ENCODE peak calls at places on chromosomes 2 and 18, in four cellular contexts. One of them, this sample, is unnamed.

GRCh38 chr2:65300134-65300771 is 72.6 kb downstream of the ACTR2 start:
- DNase-seq in EL: peak
- DNase-seq in activated gamma-delta T cell treated with Interleukin-2 at 50 U/mL for 16 hours: no peak
- DNase-seq in NCI-H2107: no peak
- DNase-seq in this sample: no peak

GRCh38 chr2:53600835-53601234 is 166.8 kb upstream of the CHAC2 start:
- DNase-seq in EL: peak
- DNase-seq in activated gamma-delta T cell treated with Interleukin-2 at 50 U/mL for 16 hours: no peak
- DNase-seq in NCI-H2107: peak
- DNase-seq in this sample: no peak

GRCh38 chr2:95297088-95297487 is at the start of gene KCNIP3:
- DNase-seq in EL: peak
- DNase-seq in activated gamma-delta T cell treated with Interleukin-2 at 50 U/mL for 16 hours: no peak
- DNase-seq in NCI-H2107: peak
- DNase-seq in this sample: no peak

GRCh38 chr2:11203480-11203879 is 48.2 kb downstream of the SLC66A3 start:
- DNase-seq in EL: peak
- DNase-seq in activated gamma-delta T cell treated with Interleukin-2 at 50 U/mL for 16 hours: no peak
- DNase-seq in NCI-H2107: no peak
- DNase-seq in this sample: no peak

GRCh38 chr2:7730449-7730848 is 813.2 kb downstream of the RNF144A start:
- DNase-seq in EL: no peak
- DNase-seq in activated gamma-delta T cell treated with Interleukin-2 at 50 U/mL for 16 hours: no peak
- DNase-seq in NCI-H2107: no peak
- DNase-seq in this sample: peak

GRCh38 chr18:63970803-63971191 is 916 bp downstream of the SERPINB8 start:
- DNase-seq in EL: peak
- DNase-seq in activated gamma-delta T cell treated with Interleukin-2 at 50 U/mL for 16 hours: no peak
- DNase-seq in NCI-H2107: no peak
- DNase-seq in this sample: no peak

GRCh38 chr2:240419723-240420122 is 15.7 kb upstream of the GPC1 start:
- DNase-seq in EL: no peak
- DNase-seq in activated gamma-delta T cell treated with Interleukin-2 at 50 U/mL for 16 hours: no peak
- DNase-seq in NCI-H2107: no peak
- DNase-seq in this sample: no peak

GRCh38 chr2:130728549-130729310 is at the start of gene GPR148:
- DNase-seq in EL: no peak
- DNase-seq in activated gamma-delta T cell treated with Interleukin-2 at 50 U/mL for 16 hours: no peak
- DNase-seq in NCI-H2107: peak
- DNase-seq in this sample: no peak

GRCh38 chr2:172710584-172711024 is 25.0 kb upstream of the RAPGEF4 start:
- DNase-seq in EL: peak
- DNase-seq in activated gamma-delta T cell treated with Interleukin-2 at 50 U/mL for 16 hours: peak
- DNase-seq in NCI-H2107: peak
- DNase-seq in this sample: peak

GRCh38 chr18:23277399-23277798 is 142.1 kb downstream of the CABLES1 start:
- DNase-seq in EL: no peak
- DNase-seq in activated gamma-delta T cell treated with Interleukin-2 at 50 U/mL for 16 hours: no peak
- DNase-seq in NCI-H2107: no peak
- DNase-seq in this sample: no peak

GRCh38 chr2:239869272-239870155 is 155.6 kb downstream of the NDUFA10 start:
- DNase-seq in EL: no peak
- DNase-seq in activated gamma-delta T cell treated with Interleukin-2 at 50 U/mL for 16 hours: no peak
- DNase-seq in NCI-H2107: no peak
- DNase-seq in this sample: no peak

GRCh38 chr2:149084924-149085795 is 46.7 kb downstream of the LYPD6B start:
- DNase-seq in EL: no peak
- DNase-seq in activated gamma-delta T cell treated with Interleukin-2 at 50 U/mL for 16 hours: no peak
- DNase-seq in NCI-H2107: no peak
- DNase-seq in this sample: no peak

GRCh38 chr2:219182331-219183150 is 4.5 kb downstream of the RETREG2 start:
- DNase-seq in EL: no peak
- DNase-seq in activated gamma-delta T cell treated with Interleukin-2 at 50 U/mL for 16 hours: no peak
- DNase-seq in NCI-H2107: no peak
- DNase-seq in this sample: no peak

GRCh38 chr2:152025678-152026287 is 73.1 kb downstream of the CACNB4 start:
- DNase-seq in EL: peak
- DNase-seq in activated gamma-delta T cell treated with Interleukin-2 at 50 U/mL for 16 hours: peak
- DNase-seq in NCI-H2107: peak
- DNase-seq in this sample: peak